ENCODE peak calls at places on chromosomes 1 and 21, in six cellular contexts. S is hepatic stellate cell; M is activated CD4-positive, CD25-positive, alpha-beta regulatory T cell treated with anti-CD3 and anti-CD28 coated beads, Interleukin-2, amount 50 U/mL, for 72 hours; Z is stimulated activated CD4-positive, alpha-beta T cell treated with anti-CD3 and anti-CD28 coated beads, Interleukin-2, amount 100 ng/mL, for 48 hours; A is head of caudate nucleus; T is brain pericyte. K is an unnamed sample.
A peak's percentile ranks its signal among the peaks of the same experiment; 100 is the strongest.

GRCh38 chr1:169745015-169745861 is 11.4 kb upstream of the SELE start:
- DNase-seq in A (no peak), Z (no peak), S (no peak), M (no peak), T (peak; percentile 20), K (no peak)

GRCh38 chr1:27960762-27961645 is 1.2 kb downstream of the XKR8 start:
- DNase-seq in S (peak; percentile 63), M (no peak), T (no peak), A (no peak), Z (no peak), K (no peak)

GRCh38 chr1:236066828-236067386 is 2.0 kb upstream of the NID1 start:
- DNase-seq in M (peak; percentile 45), T (no peak), Z (peak; percentile 49), A (no peak), S (peak; percentile 65), K (peak; percentile 68)

GRCh38 chr1:211574705-211575104 is 4.3 kb downstream of the SLC30A1 start:
- DNase-seq in M (no peak), A (no peak), S (no peak), Z (no peak), T (no peak), K (no peak)

GRCh38 chr1:44676484-44677200 is 2.1 kb downstream of the ARMH1 start:
- DNase-seq in S (no peak), Z (no peak), A (no peak), M (no peak), T (no peak), K (no peak)

GRCh38 chr1:150415800-150416199 is 51.9 kb downstream of the RPRD2 start:
- DNase-seq in A (no peak), Z (no peak), S (no peak), T (no peak), M (no peak), K (no peak)

GRCh38 chr1:17140279-17140678 is 21.0 kb upstream of the PADI2 start:
- DNase-seq in M (no peak), T (no peak), A (no peak), S (no peak), Z (no peak), K (no peak)

GRCh38 chr1:29590583-29591555 is 354.5 kb downstream of the PTPRU start:
- DNase-seq in Z (no peak), M (no peak), A (no peak), S (no peak), T (no peak), K (no peak)

GRCh38 chr1:31785020-31785946 is 21.1 kb upstream of the ADGRB2 start:
- DNase-seq in S (no peak), A (no peak), Z (no peak), T (no peak), M (no peak), K (no peak)

GRCh38 chr1:214067853-214068703 is 80.3 kb downstream of the PROX1 start:
- DNase-seq in T (no peak), A (no peak), S (no peak), Z (no peak), M (no peak), K (no peak)

GRCh38 chr21:45169001-45169400 is 94.6 kb downstream of the ADARB1 start:
- DNase-seq in Z (no peak), S (no peak), M (no peak), T (no peak), A (no peak), K (no peak)

GRCh38 chr1:202567747-202568146 is 142.5 kb downstream of the SYT2 start:
- DNase-seq in A (no peak), T (no peak), S (no peak), Z (no peak), M (no peak), K (no peak)

K was measured in CMK.